ENCODE peak calls at places on chromosomes 1 and 21, in four cellular contexts. One of them, this sample, is unnamed.

GRCh38 chr1:151347523-151348246 is 633 bp upstream of the RFX5 start:
- DNase-seq in CD8-positive, alpha-beta memory T cell: no peak
- DNase-seq in mucosa of descending colon: no peak
- DNase-seq in left ventricle myocardium inferior: no peak
- DNase-seq in this sample: no peak

GRCh38 chr1:39885516-39885915 is 2.2 kb upstream of the TRIT1 start:
- DNase-seq in CD8-positive, alpha-beta memory T cell: no peak
- DNase-seq in mucosa of descending colon: no peak
- DNase-seq in left ventricle myocardium inferior: no peak
- DNase-seq in this sample: no peak

GRCh38 chr1:50023292-50024159 is at the start of gene AGBL4:
- DNase-seq in CD8-positive, alpha-beta memory T cell: peak; percentile 44
- DNase-seq in mucosa of descending colon: peak; percentile 63
- DNase-seq in left ventricle myocardium inferior: peak; percentile 55
- DNase-seq in this sample: peak; percentile 26

GRCh38 chr1:161207173-161207572 is 5.0 kb downstream of the NDUFS2 start:
- DNase-seq in CD8-positive, alpha-beta memory T cell: no peak
- DNase-seq in mucosa of descending colon: no peak
- DNase-seq in left ventricle myocardium inferior: peak; percentile 52
- DNase-seq in this sample: no peak

GRCh38 chr1:112718691-112719418 is 3.7 kb upstream of the PPM1J start:
- DNase-seq in CD8-positive, alpha-beta memory T cell: peak; percentile 79
- DNase-seq in mucosa of descending colon: peak; percentile 84
- DNase-seq in left ventricle myocardium inferior: peak; percentile 75
- DNase-seq in this sample: peak; percentile 89

GRCh38 chr1:230681599-230681998 is 32.3 kb downstream of the AGT start:
- DNase-seq in CD8-positive, alpha-beta memory T cell: no peak
- DNase-seq in mucosa of descending colon: no peak
- DNase-seq in left ventricle myocardium inferior: no peak
- DNase-seq in this sample: no peak

GRCh38 chr1:147648933-147649332 is 21.4 kb downstream of the ACP6 start:
- DNase-seq in CD8-positive, alpha-beta memory T cell: no peak
- DNase-seq in mucosa of descending colon: no peak
- DNase-seq in left ventricle myocardium inferior: no peak
- DNase-seq in this sample: no peak

GRCh38 chr21:33383056-33383888 is 19.9 kb upstream of the IFNGR2 start:
- DNase-seq in CD8-positive, alpha-beta memory T cell: peak; percentile 83
- DNase-seq in mucosa of descending colon: peak; percentile 88
- DNase-seq in left ventricle myocardium inferior: peak; percentile 60
- DNase-seq in this sample: no peak

GRCh38 chr1:91523462-91523861 is 22.8 kb downstream of the CDC7 start:
- DNase-seq in CD8-positive, alpha-beta memory T cell: no peak
- DNase-seq in mucosa of descending colon: no peak
- DNase-seq in left ventricle myocardium inferior: no peak
- DNase-seq in this sample: no peak

GRCh38 chr1:190000365-190000872 is 477.2 kb downstream of the BRINP3 start:
- DNase-seq in CD8-positive, alpha-beta memory T cell: no peak
- DNase-seq in mucosa of descending colon: no peak
- DNase-seq in left ventricle myocardium inferior: no peak
- DNase-seq in this sample: no peak

GRCh38 chr1:235342039-235342438 is 13.7 kb downstream of the GGPS1 start:
- DNase-seq in CD8-positive, alpha-beta memory T cell: no peak
- DNase-seq in mucosa of descending colon: no peak
- DNase-seq in left ventricle myocardium inferior: no peak
- DNase-seq in this sample: peak; percentile 31

GRCh38 chr1:217562229-217562878 is 68.5 kb downstream of the GPATCH2 start:
- DNase-seq in CD8-positive, alpha-beta memory T cell: no peak
- DNase-seq in mucosa of descending colon: no peak
- DNase-seq in left ventricle myocardium inferior: no peak
- DNase-seq in this sample: no peak

GRCh38 chr1:83709662-83710061 is 289.3 kb downstream of the TTLL7 start:
- DNase-seq in CD8-positive, alpha-beta memory T cell: no peak
- DNase-seq in mucosa of descending colon: no peak
- DNase-seq in left ventricle myocardium inferior: no peak
- DNase-seq in this sample: no peak

GRCh38 chr1:244384066-244384465 is 67.6 kb downstream of the ADSS2 start:
- DNase-seq in CD8-positive, alpha-beta memory T cell: no peak
- DNase-seq in mucosa of descending colon: no peak
- DNase-seq in left ventricle myocardium inferior: no peak
- DNase-seq in this sample: no peak

GRCh38 chr1:207993477-207994445 is 82.8 kb upstream of the CD34 start:
- DNase-seq in CD8-positive, alpha-beta memory T cell: no peak
- DNase-seq in mucosa of descending colon: no peak
- DNase-seq in left ventricle myocardium inferior: no peak
- DNase-seq in this sample: no peak

GRCh38 chr1:201356701-201357100 is 20.8 kb downstream of the TNNT2 start:
- DNase-seq in CD8-positive, alpha-beta memory T cell: no peak
- DNase-seq in mucosa of descending colon: no peak
- DNase-seq in left ventricle myocardium inferior: peak; percentile 16
- DNase-seq in this sample: no peak

GRCh38 chr1:105934806-105935205 is 1121.7 kb upstream of the PRMT6 start:
- DNase-seq in CD8-positive, alpha-beta memory T cell: no peak
- DNase-seq in mucosa of descending colon: no peak
- DNase-seq in left ventricle myocardium inferior: no peak
- DNase-seq in this sample: no peak

GRCh38 chr1:84208935-84209334 is 64.9 kb downstream of the PRKACB start:
- DNase-seq in CD8-positive, alpha-beta memory T cell: no peak
- DNase-seq in mucosa of descending colon: no peak
- DNase-seq in left ventricle myocardium inferior: no peak
- DNase-seq in this sample: no peak

GRCh38 chr1:53327183-53327941 is 508 bp downstream of the LRP8 start:
- DNase-seq in CD8-positive, alpha-beta memory T cell: peak; percentile 71
- DNase-seq in mucosa of descending colon: peak; percentile 75
- DNase-seq in left ventricle myocardium inferior: no peak
- DNase-seq in this sample: peak; percentile 18

GRCh38 chr1:69711159-69711930 is 143.6 kb downstream of the LRRC7 start:
- DNase-seq in CD8-positive, alpha-beta memory T cell: no peak
- DNase-seq in mucosa of descending colon: no peak
- DNase-seq in left ventricle myocardium inferior: no peak
- DNase-seq in this sample: no peak

GRCh38 chr1:97996880-97997279 is 76.0 kb upstream of the DPYD start:
- DNase-seq in CD8-positive, alpha-beta memory T cell: no peak
- DNase-seq in mucosa of descending colon: no peak
- DNase-seq in left ventricle myocardium inferior: no peak
- DNase-seq in this sample: no peak

GRCh38 chr1:234610582-234611152 is 689 bp upstream of the IRF2BP2 start:
- DNase-seq in CD8-positive, alpha-beta memory T cell: peak; percentile 94
- DNase-seq in mucosa of descending colon: peak; percentile 97
- DNase-seq in left ventricle myocardium inferior: peak; percentile 96
- DNase-seq in this sample: peak; percentile 93

GRCh38 chr1:170692866-170693575 is 29.1 kb downstream of the PRRX1 start:
- DNase-seq in CD8-positive, alpha-beta memory T cell: no peak
- DNase-seq in mucosa of descending colon: no peak
- DNase-seq in left ventricle myocardium inferior: no peak
- DNase-seq in this sample: no peak

GRCh38 chr1:46133946-46134345 is 1.5 kb upstream of the PIK3R3 start:
- DNase-seq in CD8-positive, alpha-beta memory T cell: no peak
- DNase-seq in mucosa of descending colon: no peak
- DNase-seq in left ventricle myocardium inferior: no peak
- DNase-seq in this sample: peak; percentile 10

GRCh38 chr1:167404161-167404888 is 114.0 kb downstream of the CD247 start:
- DNase-seq in CD8-positive, alpha-beta memory T cell: no peak
- DNase-seq in mucosa of descending colon: no peak
- DNase-seq in left ventricle myocardium inferior: no peak
- DNase-seq in this sample: peak; percentile 33

GRCh38 chr1:184366992-184367391 is 19.8 kb upstream of the C1orf21 start:
- DNase-seq in CD8-positive, alpha-beta memory T cell: no peak
- DNase-seq in mucosa of descending colon: no peak
- DNase-seq in left ventricle myocardium inferior: no peak
- DNase-seq in this sample: no peak

GRCh38 chr1:58158006-58158405 is 388.5 kb downstream of the OMA1 start:
- DNase-seq in CD8-positive, alpha-beta memory T cell: no peak
- DNase-seq in mucosa of descending colon: no peak
- DNase-seq in left ventricle myocardium inferior: no peak
- DNase-seq in this sample: no peak

GRCh38 chr1:152107984-152108898 is 7.0 kb downstream of the TCHH start:
- DNase-seq in CD8-positive, alpha-beta memory T cell: no peak
- DNase-seq in mucosa of descending colon: peak; percentile 57
- DNase-seq in left ventricle myocardium inferior: peak; percentile 23
- DNase-seq in this sample: no peak

GRCh38 chr1:20834780-20835179 is 47.7 kb upstream of the HP1BP3 start:
- DNase-seq in CD8-positive, alpha-beta memory T cell: no peak
- DNase-seq in mucosa of descending colon: no peak
- DNase-seq in left ventricle myocardium inferior: no peak
- DNase-seq in this sample: no peak

GRCh38 chr1:62117416-62117815 is 77.2 kb upstream of the L1TD1 start:
- DNase-seq in CD8-positive, alpha-beta memory T cell: no peak
- DNase-seq in mucosa of descending colon: no peak
- DNase-seq in left ventricle myocardium inferior: no peak
- DNase-seq in this sample: no peak

GRCh38 chr1:33119532-33120217 is 38.7 kb downstream of the AZIN2 start:
- DNase-seq in CD8-positive, alpha-beta memory T cell: no peak
- DNase-seq in mucosa of descending colon: no peak
- DNase-seq in left ventricle myocardium inferior: no peak
- DNase-seq in this sample: no peak

GRCh38 chr1:54975709-54976108 is 4.7 kb upstream of the TMEM61 start:
- DNase-seq in CD8-positive, alpha-beta memory T cell: no peak
- DNase-seq in mucosa of descending colon: no peak
- DNase-seq in left ventricle myocardium inferior: no peak
- DNase-seq in this sample: no peak

GRCh38 chr21:15552914-15553491 is 176.8 kb upstream of the USP25 start:
- DNase-seq in CD8-positive, alpha-beta memory T cell: no peak
- DNase-seq in mucosa of descending colon: no peak
- DNase-seq in left ventricle myocardium inferior: no peak
- DNase-seq in this sample: no peak

GRCh38 chr1:220157738-220158137 is 63.8 kb downstream of the IARS2 start:
- DNase-seq in CD8-positive, alpha-beta memory T cell: no peak
- DNase-seq in mucosa of descending colon: no peak
- DNase-seq in left ventricle myocardium inferior: no peak
- DNase-seq in this sample: no peak

GRCh38 chr1:3032970-3033794 is 11.9 kb downstream of the ACTRT2 start:
- DNase-seq in CD8-positive, alpha-beta memory T cell: peak; percentile 60
- DNase-seq in mucosa of descending colon: no peak
- DNase-seq in left ventricle myocardium inferior: no peak
- DNase-seq in this sample: no peak

GRCh38 chr1:2124446-2125198 is 70.0 kb downstream of the FAAP20 start:
- DNase-seq in CD8-positive, alpha-beta memory T cell: no peak
- DNase-seq in mucosa of descending colon: peak; percentile 36
- DNase-seq in left ventricle myocardium inferior: peak; percentile 4
- DNase-seq in this sample: no peak

GRCh38 chr21:8991088-8991907 is 1530.1 kb upstream of the TPTE start:
- DNase-seq in CD8-positive, alpha-beta memory T cell: no peak
- DNase-seq in mucosa of descending colon: no peak
- DNase-seq in left ventricle myocardium inferior: no peak
- DNase-seq in this sample: no peak
- H3K9me3 ChIP-seq in CD8-positive, alpha-beta memory T cell: no peaks in the 10 kb centered on the region
- H3K9me3 ChIP-seq in mucosa of descending colon: peaks cover 65% of the 10 kb centered on the region
- H3K9me3 ChIP-seq in left ventricle myocardium inferior: peaks cover 14% of the 10 kb centered on the region
- H3K9me3 ChIP-seq in this sample: peaks cover 30% of the 10 kb centered on the region

GRCh38 chr1:31919591-31919990 is 18.6 kb downstream of the PTP4A2 start:
- DNase-seq in CD8-positive, alpha-beta memory T cell: no peak
- DNase-seq in mucosa of descending colon: no peak
- DNase-seq in left ventricle myocardium inferior: no peak
- DNase-seq in this sample: no peak
- H3K4me3 ChIP-seq in CD8-positive, alpha-beta memory T cell: no peak overlapping the region
- H3K4me3 ChIP-seq in mucosa of descending colon: no peak overlapping the region
- H3K4me3 ChIP-seq in left ventricle myocardium inferior: no peak overlapping the region
- H3K4me3 ChIP-seq in this sample: no peak overlapping the region

DNA sequence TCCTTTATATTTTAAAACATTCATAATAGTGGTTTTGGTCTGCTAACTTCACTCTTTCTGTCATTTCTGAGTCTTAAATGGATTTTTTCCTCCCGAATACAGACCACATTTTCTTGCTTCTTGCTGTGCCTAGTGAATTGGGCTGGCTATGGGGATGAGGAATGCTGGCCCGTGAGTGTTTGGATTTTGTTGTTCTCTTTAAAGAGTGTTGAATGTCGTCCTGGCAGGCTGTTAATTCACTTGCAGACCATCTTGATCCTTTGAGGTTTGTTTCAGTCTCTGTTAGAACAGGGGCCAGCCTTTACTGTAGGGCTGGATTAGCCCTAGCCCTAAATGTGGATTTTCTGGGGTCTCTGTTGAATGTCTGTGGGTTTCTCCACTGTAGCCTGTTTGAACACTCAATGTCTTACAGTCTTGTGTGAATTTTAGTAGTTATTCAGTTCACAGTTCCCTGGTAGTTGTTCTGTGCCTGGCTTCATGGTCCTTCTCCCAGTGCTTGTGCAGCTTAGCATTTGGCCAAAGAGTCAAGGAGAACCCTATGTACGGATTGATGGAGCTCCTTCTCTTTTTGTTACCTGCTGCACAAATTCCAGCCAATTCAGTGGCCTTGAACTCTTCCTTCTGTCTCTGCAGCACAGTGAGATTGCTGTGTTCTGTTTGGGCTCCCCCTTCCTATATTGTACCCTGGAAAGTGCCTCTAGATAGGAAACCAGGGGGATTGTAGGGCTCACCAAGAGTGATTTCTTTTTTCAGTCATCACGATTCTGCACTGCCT is 95.7 kb downstream of the DYRK1A start:
- DNase-seq in CD8-positive, alpha-beta memory T cell: no peak
- DNase-seq in mucosa of descending colon: no peak
- DNase-seq in left ventricle myocardium inferior: no peak
- DNase-seq in this sample: no peak
- H3K4me1 ChIP-seq in CD8-positive, alpha-beta memory T cell: peaks cover 53% of the 10 kb centered on the region
- H3K4me1 ChIP-seq in mucosa of descending colon: peaks cover 22% of the 10 kb centered on the region
- H3K4me1 ChIP-seq in left ventricle myocardium inferior: peaks cover 85% of the 10 kb centered on the region
- H3K4me1 ChIP-seq in this sample: peaks cover 31% of the 10 kb centered on the region

GRCh38 chr1:109722920-109723319 is 10.9 kb downstream of the GSTM5 start:
- DNase-seq in CD8-positive, alpha-beta memory T cell: no peak
- DNase-seq in mucosa of descending colon: no peak
- DNase-seq in left ventricle myocardium inferior: no peak
- DNase-seq in this sample: no peak
- H3K9me3 ChIP-seq in CD8-positive, alpha-beta memory T cell: no peaks in the 10 kb centered on the region
- H3K9me3 ChIP-seq in mucosa of descending colon: no peaks in the 10 kb centered on the region
- H3K9me3 ChIP-seq in left ventricle myocardium inferior: no peaks in the 10 kb centered on the region
- H3K9me3 ChIP-seq in this sample: peaks cover 2% of the 10 kb centered on the region